ENCODE peak calls at places on chromosome 5, in six cellular contexts. T is islet precursor cell; R is pancreas; M is NCI-H446 treated with DMSO at 0.1 percent for 48 hours; S is activated naive CD4-positive, alpha-beta T cell treated with Interleukin-2 at 50 U/mL for 16 hours; C is dorsolateral prefrontal cortex. Q is an unnamed sample.

GRCh38 chr5:87191645-87192044 is 76.0 kb upstream of the RASA1 start:
- DNase-seq in S (no peak), T (no peak), M (no peak), C (no peak), R (no peak), Q (peak; percentile 28)

GRCh38 chr5:1239514-1240251 is 14.5 kb downstream of the SLC6A18 start:
- DNase-seq in C (no peak), R (no peak), M (no peak), S (no peak), T (no peak), Q (no peak)

GRCh38 chr5:57412680-57413079 is 69.9 kb downstream of the ACTBL2 start:
- DNase-seq in S (no peak), C (no peak), M (no peak), T (no peak), R (no peak), Q (no peak)

GRCh38 chr5:161030219-161030618 is 178.2 kb upstream of the ATP10B start:
- DNase-seq in T (no peak), C (no peak), S (no peak), M (no peak), R (no peak), Q (no peak)

GRCh38 chr5:126104951-126105350 is 318.3 kb upstream of the GRAMD2B start:
- DNase-seq in R (no peak), S (no peak), T (no peak), M (no peak), C (no peak), Q (no peak)

GRCh38 chr5:122130152-122130551 is 806 bp downstream of the ZNF474 start:
- DNase-seq in M (no peak), R (no peak), C (no peak), T (no peak), S (no peak), Q (no peak)

GRCh38 chr5:82396396-82396795 is 118.2 kb upstream of the RPS23 start:
- DNase-seq in S (no peak), T (no peak), M (no peak), C (no peak), R (no peak), Q (no peak)

GRCh38 chr5:41751867-41752266 is 118.4 kb downstream of the OXCT1 start:
- DNase-seq in T (no peak), R (no peak), M (no peak), S (no peak), C (no peak), Q (no peak)

GRCh38 chr5:142777858-142778257 is 7.7 kb downstream of the ARHGAP26 start:
- DNase-seq in T (no peak), R (no peak), M (no peak), C (no peak), S (no peak), Q (no peak)

GRCh38 chr5:160357861-160358411 is 12.5 kb downstream of the C1QTNF2 start:
- DNase-seq in R (no peak), S (no peak), M (no peak), C (no peak), T (no peak), Q (no peak)

Q was measured in activated CD8-positive, alpha-beta T cell treated with anti-CD3 and anti-CD28 coated beads, Interleukin-2, amount 10 ng/mL, durations not matched to agents 7 days and 5 days.